ENCODE peak calls at places on chromosomes 6 and 20, in seven cellular contexts. R is NCI-H460; Y is NCI-H1092 treated with DMSO at 0.1 percent for 48 hours; G is AG04449; C is stimulated activated CD8-positive, alpha-beta memory T cell treated with anti-CD3 and anti-CD28 coated beads, Interleukin-12 subunit alpha, Interleukin-12 subunit beta, amount 100 ng/mL, for 1 hour; F is endothelial cell; J is left ventricle myocardium inferior. M is an unnamed sample.

GRCh38 chr6:17239260-17239659 is 41.9 kb upstream of the RBM24 start:
- DNase-seq in R (no peak), Y (no peak), G (no peak), C (no peak), F (no peak), J (no peak), M (no peak)

GRCh38 chr6:139698526-139699182 is 324.2 kb upstream of the CITED2 start:
- DNase-seq in R (no peak), Y (no peak), G (no peak), C (no peak), F (no peak), J (no peak), M (no peak)

GRCh38 chr6:168376811-168377480 is 57.4 kb upstream of the DACT2 start:
- DNase-seq in R (no peak), Y (no peak), G (no peak), C (no peak), F (no peak), J (no peak), M (peak; percentile 13)

GRCh38 chr6:148453906-148454305 is 111.3 kb downstream of the SASH1 start:
- DNase-seq in R (no peak), Y (no peak), G (no peak), C (no peak), F (no peak), J (no peak), M (no peak)

GRCh38 chr20:33653218-33653899 is 8.8 kb upstream of the C20orf144 start:
- DNase-seq in R (peak; percentile 55), Y (peak; percentile 89), G (no peak), C (no peak), F (peak; percentile 76), J (peak; percentile 47), M (no peak)

GRCh38 chr20:17571967-17572638 is 2.2 kb downstream of the DSTN start:
- DNase-seq in R (no peak), Y (no peak), G (no peak), C (no peak), F (no peak), J (no peak), M (no peak)

GRCh38 chr20:39264506-39265172 is 302.5 kb downstream of the DHX35 start:
- DNase-seq in R (peak; percentile 53), Y (peak; percentile 80), G (peak; percentile 19), C (no peak), F (peak; percentile 73), J (peak; percentile 54), M (peak; percentile 65)

GRCh38 chr20:38043512-38044300 is 10.2 kb downstream of the RPRD1B start:
- DNase-seq in R (no peak), Y (no peak), G (no peak), C (no peak), F (no peak), J (no peak), M (peak; percentile 17)

GRCh38 chr6:122839477-122839876 is 50.4 kb downstream of the SMPDL3A start:
- DNase-seq in R (peak; percentile 52), Y (peak; percentile 27), G (no peak), C (peak; percentile 16), F (peak; percentile 77), J (no peak), M (no peak)

GRCh38 chr6:44285552-44286284 is 15.5 kb downstream of the TMEM151B start:
- DNase-seq in R (no peak), Y (no peak), G (no peak), C (no peak), F (no peak), J (no peak), M (no peak)

GRCh38 chr6:157139054-157139708 is 184.1 kb downstream of the TMEM242 start:
- DNase-seq in R (no peak), Y (no peak), G (no peak), C (no peak), F (peak; percentile 59), J (no peak), M (no peak)

GRCh38 chr20:5077761-5078387 is 41.9 kb downstream of the PCNA start:
- DNase-seq in R (no peak), Y (no peak), G (no peak), C (no peak), F (no peak), J (no peak), M (no peak)

GRCh38 chr20:63461364-63461763 is 11.1 kb downstream of the KCNQ2 start:
- DNase-seq in R (no peak), Y (no peak), G (no peak), C (no peak), F (peak; percentile 60), J (no peak), M (no peak)

GRCh38 chr20:10469599-10469998 is 34.5 kb downstream of the SLX4IP start:
- DNase-seq in R (peak; percentile 71), Y (peak; percentile 88), G (peak; percentile 52), C (no peak), F (peak; percentile 16), J (no peak), M (no peak)

GRCh38 chr20:51700809-51701285 is 67.3 kb downstream of the ATP9A start:
- DNase-seq in R (peak; percentile 55), Y (no peak), G (no peak), C (no peak), F (peak; percentile 34), J (no peak), M (no peak)

GRCh38 chr6:36875250-36875633 is 639 bp upstream of the PPIL1 start:
- DNase-seq in R (no peak), Y (no peak), G (no peak), C (no peak), F (no peak), J (no peak), M (no peak)

GRCh38 chr6:27839303-27840081 is 72.7 kb downstream of the OR2B2 start:
- DNase-seq in R (no peak), Y (peak; percentile 13), G (no peak), C (no peak), F (no peak), J (no peak), M (peak; percentile 51)

GRCh38 chr6:25511386-25511785 is 140.6 kb upstream of the SCGN start:
- DNase-seq in R (no peak), Y (no peak), G (no peak), C (no peak), F (no peak), J (no peak), M (no peak)

GRCh38 chr6:6244624-6245023 is 75.8 kb downstream of the F13A1 start:
- DNase-seq in R (no peak), Y (no peak), G (no peak), C (no peak), F (no peak), J (no peak), M (no peak)

GRCh38 chr6:50899306-50899840 is 80.7 kb downstream of the TFAP2B start:
- DNase-seq in R (no peak), Y (no peak), G (no peak), C (no peak), F (no peak), J (no peak), M (no peak)

GRCh38 chr6:162917506-162917905 is 189.7 kb downstream of the PACRG start:
- DNase-seq in R (no peak), Y (no peak), G (no peak), C (no peak), F (no peak), J (no peak), M (no peak)

GRCh38 chr6:88650029-88650619 is 313.3 kb downstream of the RNGTT start:
- DNase-seq in R (no peak), Y (no peak), G (peak; percentile 77), C (no peak), F (no peak), J (no peak), M (no peak)

GRCh38 chr6:33613146-33613793 is 7.9 kb upstream of the ITPR3 start:
- DNase-seq in R (no peak), Y (no peak), G (peak; percentile 28), C (no peak), F (no peak), J (no peak), M (no peak)

GRCh38 chr6:110337481-110337880 is 20.7 kb downstream of the METTL24 start:
- DNase-seq in R (no peak), Y (no peak), G (no peak), C (no peak), F (no peak), J (no peak), M (no peak)

GRCh38 chr6:20575125-20575524 is 40.9 kb downstream of the CDKAL1 start:
- DNase-seq in R (no peak), Y (peak; percentile 44), G (no peak), C (no peak), F (no peak), J (no peak), M (no peak)

GRCh38 chr6:73452107-73452461 is at the start of gene CGAS:
- DNase-seq in R (no peak), Y (no peak), G (no peak), C (peak; percentile 60), F (no peak), J (peak; percentile 80), M (peak; percentile 78)

GRCh38 chr6:3061501-3061941 is 6.8 kb upstream of the RIPK1 start:
- DNase-seq in R (no peak), Y (no peak), G (peak; percentile 67), C (no peak), F (no peak), J (no peak), M (no peak)

GRCh38 chr20:62946918-62947317 is 5.6 kb upstream of the SLC17A9 start:
- DNase-seq in R (no peak), Y (no peak), G (no peak), C (no peak), F (no peak), J (peak; percentile 47), M (no peak)

GRCh38 chr20:44648579-44648978 is 2.9 kb downstream of the ADA start:
- DNase-seq in R (no peak), Y (no peak), G (no peak), C (no peak), F (no peak), J (no peak), M (no peak)

GRCh38 chr20:61543086-61543485 is 291.0 kb downstream of the CDH4 start:
- DNase-seq in R (no peak), Y (no peak), G (no peak), C (no peak), F (no peak), J (no peak), M (no peak)

GRCh38 chr6:106527979-106528378 is 101.3 kb downstream of the RTN4IP1 start:
- DNase-seq in R (peak; percentile 74), Y (no peak), G (peak; percentile 95), C (no peak), F (no peak), J (no peak), M (no peak)

GRCh38 chr20:50121858-50122271 is 8.9 kb upstream of the UBE2V1 start:
- DNase-seq in R (no peak), Y (no peak), G (no peak), C (no peak), F (no peak), J (no peak), M (no peak)

GRCh38 chr20:63064310-63064709 is 57.5 kb upstream of the BHLHE23 start:
- DNase-seq in R (peak; percentile 73), Y (no peak), G (no peak), C (no peak), F (no peak), J (peak; percentile 8), M (no peak)

GRCh38 chr6:133377219-133377618 is 136.1 kb downstream of the EYA4 start:
- DNase-seq in R (no peak), Y (no peak), G (no peak), C (no peak), F (no peak), J (no peak), M (no peak)

GRCh38 chr6:144957236-144957937 is 672.3 kb downstream of the UTRN start:
- DNase-seq in R (no peak), Y (no peak), G (no peak), C (no peak), F (no peak), J (no peak), M (no peak)

GRCh38 chr20:18255526-18255925 is 32.8 kb upstream of the ZNF133 start:
- DNase-seq in R (no peak), Y (no peak), G (no peak), C (no peak), F (no peak), J (no peak), M (no peak)

GRCh38 chr6:25280617-25280990 is 1.4 kb downstream of the CARMIL1 start:
- DNase-seq in R (no peak), Y (no peak), G (no peak), C (no peak), F (no peak), J (no peak), M (no peak)

M was measured in psoas muscle.